ENCODE peak calls at places on chromosomes 2 and 18, in four cellular contexts. Q is psoas muscle, D is osteocyte, T is GM03348. P is an unnamed sample.

GRCh38 chr2:203543898-203544328 is 8.8 kb upstream of the RAPH1 start:
- DNase-seq in Q (no peak), D (no peak), T (no peak), P (no peak)

GRCh38 chr2:188032786-188033185 is 258.9 kb upstream of the GULP1 start:
- DNase-seq in Q (no peak), D (no peak), T (no peak), P (no peak)

GRCh38 chr18:26468931-26469340 is 79.4 kb downstream of the KCTD1 start:
- DNase-seq in Q (no peak), D (no peak), T (no peak), P (no peak)

GRCh38 chr2:175074478-175074877 is 69.3 kb upstream of the CHN1 start:
- DNase-seq in Q (no peak), D (no peak), T (no peak), P (no peak)

GRCh38 chr2:217434183-217434620 is 568.6 kb downstream of the TNS1 start:
- DNase-seq in Q (peak; percentile 92), D (peak; percentile 93), T (peak; percentile 96), P (peak; percentile 91)

GRCh38 chr2:95333888-95334338 is 36.8 kb downstream of the KCNIP3 start:
- DNase-seq in Q (peak; percentile 53), D (no peak), T (peak; percentile 69), P (peak; percentile 81)

GRCh38 chr2:150916997-150917396 is 344.7 kb downstream of the RBM43 start:
- DNase-seq in Q (no peak), D (no peak), T (peak; percentile 31), P (no peak)

GRCh38 chr2:106735807-106736206 is 150.2 kb downstream of the ST6GAL2 start:
- DNase-seq in Q (no peak), D (no peak), T (no peak), P (no peak)

GRCh38 chr2:241692448-241692847 is 5.8 kb upstream of the DTYMK start:
- DNase-seq in Q (peak; percentile 28), D (no peak), T (peak; percentile 51), P (no peak)

GRCh38 chr2:60947056-60947455 is 65.7 kb downstream of the REL start:
- DNase-seq in Q (no peak), D (no peak), T (no peak), P (no peak)

GRCh38 chr2:178426388-178426787 is 24.6 kb downstream of the PRKRA start:
- DNase-seq in Q (no peak), D (no peak), T (no peak), P (no peak)

GRCh38 chr18:50619833-50620232 is 59.9 kb downstream of the MAPK4 start:
- DNase-seq in Q (no peak), D (no peak), T (no peak), P (no peak)

GRCh38 chr2:54572636-54573531 is 116.8 kb downstream of the SPTBN1 start:
- DNase-seq in Q (no peak), D (no peak), T (peak; percentile 35), P (no peak)

GRCh38 chr2:48268671-48269070 is 261.3 kb upstream of the STON1 start:
- DNase-seq in Q (no peak), D (no peak), T (no peak), P (no peak)

GRCh38 chr2:233445152-233445830 is 91.0 kb downstream of the DGKD start:
- DNase-seq in Q (peak; percentile 20), D (no peak), T (no peak), P (no peak)

GRCh38 chr2:11236335-11236734 is 81.1 kb downstream of the SLC66A3 start:
- DNase-seq in Q (no peak), D (no peak), T (no peak), P (no peak)

GRCh38 chr2:222290691-222291484 is 7.9 kb downstream of the PAX3 start:
- DNase-seq in Q (no peak), D (no peak), T (peak; percentile 74), P (no peak)